ENCODE peak calls at places on chromosome 2, in four cellular contexts. I, W, P and O are unnamed samples.

GRCh38 chr2:162967137-162967536 is 128.6 kb upstream of the KCNH7 start:
- DNase-seq in I (no peak), W (no peak), P (no peak), O (no peak)

GRCh38 chr2:125424386-125424785 is 1231.6 kb upstream of the GYPC start:
- DNase-seq in I (no peak), W (no peak), P (no peak), O (no peak)

GRCh38 chr2:7010376-7010775 is 93.2 kb downstream of the RNF144A start:
- DNase-seq in I (no peak), W (no peak), P (peak), O (no peak)

GRCh38 chr2:234957533-234958135 is 5.8 kb downstream of the SH3BP4 start:
- DNase-seq in I (no peak), W (no peak), P (peak), O (no peak)

GRCh38 chr2:88350641-88351601 is 101.6 kb downstream of the FOXI3 start:
- DNase-seq in I (peak), W (peak), P (peak), O (peak)

GRCh38 chr2:160194946-160195345 is 5.1 kb downstream of the ITGB6 start:
- DNase-seq in I (no peak), W (no peak), P (no peak), O (no peak)

GRCh38 chr2:150485871-150486538 is 1.5 kb downstream of the RND3 start:
- DNase-seq in I (peak), W (peak), P (peak), O (peak)

GRCh38 chr2:160052524-160052923 is 9.9 kb downstream of the PLA2R1 start:
- DNase-seq in I (no peak), W (no peak), P (no peak), O (no peak)

GRCh38 chr2:1259746-1260145 is 153.5 kb upstream of the TPO start:
- DNase-seq in I (no peak), W (no peak), P (no peak), O (no peak)

GRCh38 chr2:75155115-75155514 is 44.2 kb downstream of the TACR1 start:
- DNase-seq in I (no peak), W (no peak), P (no peak), O (no peak)

GRCh38 chr2:235263205-235264120 is 230.4 kb upstream of the AGAP1 start:
- DNase-seq in I (peak), W (peak), P (peak), O (peak)

GRCh38 chr2:239225921-239226561 is 174.8 kb downstream of the HDAC4 start:
- DNase-seq in I (no peak), W (no peak), P (peak), O (no peak)

GRCh38 chr2:22329097-22329716 is 1055.8 kb upstream of the KLHL29 start:
- DNase-seq in I (no peak), W (no peak), P (no peak), O (no peak)

GRCh38 chr2:142291964-142292363 is 161.1 kb upstream of the LRP1B start:
- DNase-seq in I (no peak), W (no peak), P (no peak), O (no peak)

GRCh38 chr2:62216616-62217015 is 20.7 kb downstream of the B3GNT2 start:
- DNase-seq in I (no peak), W (no peak), P (peak), O (no peak)

GRCh38 chr2:68775272-68775847 is 40.7 kb downstream of the ARHGAP25 start:
- DNase-seq in I (no peak), W (no peak), P (no peak), O (no peak)

GRCh38 chr2:74632939-74633312 is 15.2 kb downstream of the M1AP start:
- DNase-seq in I (no peak), W (no peak), P (no peak), O (no peak)

GRCh38 chr2:28463211-28463610 is 32.6 kb upstream of the PLB1 start:
- DNase-seq in I (no peak), W (no peak), P (no peak), O (no peak)

GRCh38 chr2:3094999-3095958 is 282.3 kb downstream of the EIPR1 start:
- DNase-seq in I (no peak), W (no peak), P (no peak), O (peak)

GRCh38 chr2:11377915-11378649 is 33.6 kb upstream of the ROCK2 start:
- DNase-seq in I (no peak), W (peak), P (peak), O (no peak)

GRCh38 chr2:232643813-232644347 is 10.5 kb downstream of the EFHD1 start:
- DNase-seq in I (no peak), W (no peak), P (no peak), O (no peak)

GRCh38 chr2:64857581-64858471 is 131.4 kb upstream of the SLC1A4 start:
- DNase-seq in I (no peak), W (peak), P (peak), O (no peak)

GRCh38 chr2:1661891-1662605 is 82.3 kb downstream of the PXDN start:
- DNase-seq in I (no peak), W (no peak), P (no peak), O (peak)

GRCh38 chr2:118014492-118014824 is 588 bp upstream of the CCDC93 start:
- DNase-seq in I (no peak), W (peak), P (no peak), O (no peak)

GRCh38 chr2:38900726-38901125 is 11.1 kb downstream of the ARHGEF33 start:
- DNase-seq in I (no peak), W (no peak), P (no peak), O (no peak)

GRCh38 chr2:189144700-189145211 is 34.8 kb downstream of the COL5A2 start:
- DNase-seq in I (no peak), W (no peak), P (peak), O (no peak)

GRCh38 chr2:154912215-154912614 is 213.7 kb downstream of the KCNJ3 start:
- DNase-seq in I (no peak), W (no peak), P (no peak), O (no peak)

GRCh38 chr2:40746150-40746549 is 294.3 kb upstream of the SLC8A1 start:
- DNase-seq in I (no peak), W (no peak), P (no peak), O (no peak)

GRCh38 chr2:37417321-37417720 is 72.9 kb downstream of the QPCT start:
- DNase-seq in I (no peak), W (no peak), P (peak), O (no peak)

GRCh38 chr2:215435809-215436704 is at the start of gene FN1:
- DNase-seq in I (peak), W (peak), P (peak), O (peak)

GRCh38 chr2:111190816-111191540 is 70.3 kb downstream of the BCL2L11 start:
- DNase-seq in I (no peak), W (no peak), P (no peak), O (no peak)

GRCh38 chr2:1210352-1210751 is 202.9 kb upstream of the TPO start:
- DNase-seq in I (no peak), W (no peak), P (no peak), O (no peak)

GRCh38 chr2:209458018-209458979 is 34.5 kb downstream of the MAP2 start:
- DNase-seq in I (no peak), W (no peak), P (peak), O (no peak)

GRCh38 chr2:61759718-61760117 is 94.1 kb downstream of the FAM161A start:
- DNase-seq in I (no peak), W (no peak), P (peak), O (no peak)

GRCh38 chr2:54256091-54256694 is at the start of gene TSPYL6:
- DNase-seq in I (no peak), W (no peak), P (no peak), O (no peak)

GRCh38 chr2:54575379-54575888 is 119.3 kb downstream of the SPTBN1 start:
- DNase-seq in I (no peak), W (no peak), P (peak), O (no peak)

GRCh38 chr2:159832858-159833257 is 34.9 kb upstream of the CD302 start:
- DNase-seq in I (no peak), W (no peak), P (no peak), O (no peak)

GRCh38 chr2:216888086-216888485 is 28.2 kb upstream of the TNP1 start:
- DNase-seq in I (no peak), W (no peak), P (no peak), O (no peak)
- TF ChIP-seq CTCF in I (no peak), W (no peak), P (no peak), O (no peak)

GRCh38 chr2:79512442-79513401 is at the start of gene CTNNA2:
- DNase-seq in I (no peak), W (peak), P (peak), O (peak)
- TF ChIP-seq CTCF in I (no peak), W (peak), P (no peak), O (peak)

DNA sequence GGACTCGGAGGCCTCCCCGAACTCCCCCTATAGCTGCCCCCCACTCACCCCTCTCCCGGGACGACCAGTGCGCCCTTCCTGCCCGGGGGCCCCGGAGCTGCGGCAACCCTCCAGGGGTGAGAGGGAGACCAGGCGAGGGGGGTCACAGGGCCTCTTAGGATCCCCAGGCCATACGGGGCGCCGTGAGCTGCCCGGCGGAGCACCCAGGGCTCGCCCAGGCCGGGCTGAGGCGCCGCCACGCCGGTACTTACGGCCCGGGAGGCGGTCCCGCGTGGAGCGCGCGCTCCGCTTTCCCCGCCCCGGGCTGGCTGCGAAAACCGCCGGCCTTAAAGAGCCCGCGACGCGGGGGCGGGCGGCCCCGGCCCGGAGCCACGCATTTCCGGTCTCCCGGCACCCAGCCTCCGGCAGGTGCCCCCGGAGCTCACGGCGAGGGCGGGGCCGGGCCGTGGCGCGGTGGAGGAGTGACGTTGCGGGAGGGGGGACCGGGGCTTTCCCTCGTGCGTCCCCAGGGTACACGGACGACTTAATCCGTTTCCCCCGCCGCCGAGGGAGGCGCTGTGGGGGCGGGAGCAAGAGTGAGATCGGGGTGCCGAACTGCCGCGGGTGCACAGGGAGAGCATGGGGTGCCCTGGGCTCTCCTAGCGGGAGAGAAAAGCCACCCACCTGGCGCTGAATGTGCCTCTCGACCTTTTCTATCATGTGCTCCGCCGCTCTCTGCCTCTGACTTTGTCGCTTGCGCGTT is at the start of gene METTL21A:
- DNase-seq in I (peak), W (peak), P (peak), O (peak)
- TF ChIP-seq CTCF in I (peak), W (peak), P (peak), O (peak)

DNA sequence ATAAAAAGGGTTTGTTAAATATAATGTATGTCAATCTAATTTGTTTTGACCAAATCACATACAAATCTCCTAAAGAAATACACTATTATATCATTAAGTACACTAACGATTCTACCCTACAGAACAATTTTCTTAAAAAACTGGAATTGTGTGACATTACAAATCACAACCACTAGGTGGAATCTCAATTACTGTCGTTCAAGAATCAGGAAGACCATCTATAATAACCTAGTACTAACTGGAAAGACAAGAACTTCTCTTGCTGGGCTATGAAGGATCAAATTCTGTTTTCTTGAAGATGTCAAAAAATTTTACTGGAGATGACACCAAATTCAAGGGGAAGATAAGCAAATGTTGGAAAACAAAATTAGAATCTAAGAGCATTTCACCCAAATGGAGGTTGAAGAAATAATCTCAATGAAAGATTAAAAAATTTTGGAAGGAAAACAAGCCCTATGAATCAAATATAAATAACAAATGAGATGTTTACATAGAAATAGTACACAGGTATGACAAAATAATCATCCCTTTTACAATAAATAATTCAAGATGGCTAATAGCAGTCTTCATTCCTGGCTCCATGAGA is 110.9 kb downstream of the STK39 start:
- DNase-seq in I (peak), W (no peak), P (peak), O (no peak)
- TF ChIP-seq CTCF in I (peak), W (peak), P (peak), O (peak)

DNA sequence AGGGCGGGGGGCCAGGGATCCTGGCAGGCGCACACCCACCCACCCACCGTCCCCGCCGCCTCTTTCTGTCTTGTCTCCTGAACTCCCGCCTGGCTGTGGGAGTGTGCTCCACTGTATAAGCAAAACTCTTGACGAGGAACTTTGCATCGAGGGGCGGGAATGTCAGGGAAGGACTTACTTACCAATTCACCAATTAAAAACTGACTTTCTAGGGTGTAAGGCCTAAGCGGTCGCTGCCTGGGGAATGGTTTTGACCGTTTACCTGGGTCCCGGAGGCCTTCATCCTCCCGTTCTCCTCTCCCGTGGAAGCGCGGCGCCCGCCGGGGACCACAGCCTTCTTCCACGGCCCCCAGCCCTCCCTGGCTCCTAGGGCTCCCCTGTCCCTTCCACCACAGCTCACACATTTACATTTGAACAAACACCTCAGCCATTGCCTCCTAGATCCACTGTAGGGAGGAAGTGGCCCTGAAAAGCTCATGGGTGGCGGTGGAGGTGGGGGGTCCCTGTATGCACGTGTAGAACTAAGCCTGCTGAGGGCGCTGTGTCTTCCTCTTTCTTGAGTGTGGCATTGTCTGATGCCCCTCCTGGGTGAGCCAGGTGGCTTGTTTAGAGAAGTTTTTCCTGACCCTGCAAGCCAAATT is 8.9 kb downstream of the ASIC4 start:
- DNase-seq in I (no peak), W (no peak), P (no peak), O (no peak)
- TF ChIP-seq CTCF in I (peak), W (no peak), P (no peak), O (no peak)